ENCODE peak calls at places on chromosomes 13 and 19, in seven cellular contexts. E is transverse colon; J is esophagus squamous epithelium; C is gastrocnemius medialis; L is CD4-positive, CD25-positive, alpha-beta regulatory T cell; S is tibial nerve; I is heart left ventricle. A is an unnamed sample.

GRCh38 chr19:54662730-54663129 is at the start of gene LILRB4:
- DNase-seq in E (peak; percentile 32), J (no peak), C (peak; percentile 17), L (no peak), S (peak; percentile 41), I (peak; percentile 51), A (peak; percentile 67)

GRCh38 chr19:35213678-35214632 is 14.6 kb downstream of the FAM187B start:
- DNase-seq in E (peak; percentile 84), J (peak; percentile 70), C (peak; percentile 66), L (peak; percentile 92), S (peak; percentile 85), I (peak; percentile 82), A (peak; percentile 86)

GRCh38 chr13:44132710-44133109 is 240.9 kb upstream of the SERP2 start:
- DNase-seq in E (peak; percentile 21), J (no peak), C (no peak), L (no peak), S (peak; percentile 10), I (peak; percentile 92), A (peak; percentile 93)

GRCh38 chr19:703651-704446 is 4.9 kb upstream of the PALM start:
- DNase-seq in E (peak; percentile 84), J (no peak), C (peak; percentile 32), L (peak; percentile 39), S (peak; percentile 76), I (peak; percentile 85), A (peak; percentile 82)

GRCh38 chr19:35229601-35230000 is 1.1 kb upstream of the FAM187B start:
- DNase-seq in E (no peak), J (no peak), C (no peak), L (no peak), S (no peak), I (no peak), A (no peak)

GRCh38 chr13:32587774-32588165 is 1.5 kb downstream of the PDS5B start:
- DNase-seq in E (no peak), J (no peak), C (no peak), L (no peak), S (no peak), I (no peak), A (no peak)

GRCh38 chr13:27384285-27384684 is 40.1 kb upstream of the GTF3A start:
- DNase-seq in E (no peak), J (no peak), C (no peak), L (no peak), S (no peak), I (no peak), A (no peak)

GRCh38 chr19:8361921-8362793 is 1.8 kb upstream of the ANGPTL4 start:
- DNase-seq in E (peak; percentile 93), J (no peak), C (peak; percentile 97), L (no peak), S (peak; percentile 92), I (peak; percentile 97), A (peak; percentile 94)

GRCh38 chr13:99311748-99312492 is 4.7 kb upstream of the GPR183 start:
- DNase-seq in E (no peak), J (no peak), C (no peak), L (no peak), S (peak; percentile 58), I (no peak), A (no peak)

GRCh38 chr13:43664700-43665191 is 122.0 kb downstream of the ENOX1 start:
- DNase-seq in E (peak; percentile 35), J (no peak), C (no peak), L (no peak), S (no peak), I (no peak), A (no peak)

GRCh38 chr19:31258211-31259052 is 90.8 kb downstream of the TSHZ3 start:
- DNase-seq in E (no peak), J (no peak), C (no peak), L (no peak), S (no peak), I (no peak), A (no peak)

GRCh38 chr19:35292986-35293732 is 1.2 kb downstream of the MAG start:
- DNase-seq in E (no peak), J (no peak), C (no peak), L (no peak), S (no peak), I (no peak), A (no peak)

GRCh38 chr19:46299004-46299509 is 2.2 kb downstream of the HIF3A start:
- DNase-seq in E (peak; percentile 98), J (no peak), C (peak; percentile 77), L (no peak), S (peak; percentile 99), I (peak; percentile 97), A (peak; percentile 97)

GRCh38 chr19:12773571-12773970 is 1.8 kb downstream of the HOOK2 start:
- DNase-seq in E (no peak), J (no peak), C (no peak), L (no peak), S (no peak), I (peak; percentile 75), A (no peak)

GRCh38 chr19:21052902-21053301 is 29.1 kb upstream of the ZNF714 start:
- DNase-seq in E (no peak), J (no peak), C (no peak), L (no peak), S (no peak), I (no peak), A (no peak)

GRCh38 chr19:33125929-33126388 is 6.0 kb upstream of the WDR88 start:
- DNase-seq in E (peak; percentile 46), J (no peak), C (peak; percentile 16), L (peak; percentile 64), S (peak; percentile 14), I (peak; percentile 50), A (no peak)

GRCh38 chr19:14343286-14343685 is 38.0 kb upstream of the ADGRE5 start:
- DNase-seq in E (no peak), J (no peak), C (no peak), L (no peak), S (no peak), I (no peak), A (no peak)

GRCh38 chr19:21588202-21588601 is 82.8 kb downstream of the ZNF429 start:
- DNase-seq in E (peak; percentile 20), J (no peak), C (no peak), L (no peak), S (no peak), I (no peak), A (no peak)

GRCh38 chr13:113345486-113345885 is 18.4 kb downstream of the GRTP1 start:
- DNase-seq in E (no peak), J (no peak), C (no peak), L (no peak), S (no peak), I (peak; percentile 5), A (no peak)
- H3K36me3 ChIP-seq in E (no peaks in the 10 kb centered on the region), J (peaks cover 82% of the 10 kb centered on the region), C (peaks cover 18% of the 10 kb centered on the region), L (no peaks in the 10 kb centered on the region), S (peaks cover 65% of the 10 kb centered on the region), I (no peaks in the 10 kb centered on the region), A (no peaks in the 10 kb centered on the region)

GRCh38 chr13:38766799-38767198 is 79.9 kb downstream of the FREM2 start:
- DNase-seq in E (no peak), J (no peak), C (no peak), L (no peak), S (no peak), I (no peak), A (no peak)
- H3K27ac ChIP-seq in E (no peak overlapping the region), J (no peak overlapping the region), C (no peak overlapping the region), L (no peak overlapping the region), S (no peak overlapping the region), I (no peak overlapping the region), A (no peak overlapping the region)

DNA sequence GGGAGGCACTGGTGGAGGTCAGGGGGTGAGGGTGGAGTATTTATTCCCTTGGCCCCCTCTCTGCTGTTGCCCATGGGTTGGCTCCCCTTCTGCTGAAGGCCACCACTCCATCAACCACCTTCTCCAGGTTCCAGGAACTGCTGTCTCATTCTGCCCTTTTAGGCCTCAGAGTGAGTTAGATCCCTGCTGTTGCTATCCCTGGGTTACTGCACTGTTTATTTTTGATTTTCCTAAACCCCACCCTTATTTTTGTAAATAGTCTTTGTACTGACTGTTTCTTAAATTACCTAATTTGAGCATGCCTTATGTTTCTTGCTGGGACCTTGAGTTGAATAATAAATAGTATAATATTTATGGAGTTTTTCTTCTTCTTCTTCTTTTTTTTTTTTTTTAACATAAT is 132.8 kb downstream of the RGCC start:
- DNase-seq in E (no peak), J (no peak), C (no peak), L (no peak), S (no peak), I (no peak), A (no peak)
- H3K4me3 ChIP-seq in E (no peak overlapping the region), J (no peak overlapping the region), C (no peak overlapping the region), L (no peak overlapping the region), S (no peak overlapping the region), I (no peak overlapping the region), A (no peak overlapping the region)

GRCh38 chr19:16668176-16668575 is 7.2 kb downstream of the TMEM38A start:
- DNase-seq in E (no peak), J (no peak), C (peak; percentile 74), L (no peak), S (no peak), I (no peak), A (no peak)
- H3K36me3 ChIP-seq in E (no peaks in the 10 kb centered on the region), J (no peaks in the 10 kb centered on the region), C (peaks cover 7% of the 10 kb centered on the region), L (no peaks in the 10 kb centered on the region), S (no peaks in the 10 kb centered on the region), I (no peaks in the 10 kb centered on the region), A (no peaks in the 10 kb centered on the region)

DNA sequence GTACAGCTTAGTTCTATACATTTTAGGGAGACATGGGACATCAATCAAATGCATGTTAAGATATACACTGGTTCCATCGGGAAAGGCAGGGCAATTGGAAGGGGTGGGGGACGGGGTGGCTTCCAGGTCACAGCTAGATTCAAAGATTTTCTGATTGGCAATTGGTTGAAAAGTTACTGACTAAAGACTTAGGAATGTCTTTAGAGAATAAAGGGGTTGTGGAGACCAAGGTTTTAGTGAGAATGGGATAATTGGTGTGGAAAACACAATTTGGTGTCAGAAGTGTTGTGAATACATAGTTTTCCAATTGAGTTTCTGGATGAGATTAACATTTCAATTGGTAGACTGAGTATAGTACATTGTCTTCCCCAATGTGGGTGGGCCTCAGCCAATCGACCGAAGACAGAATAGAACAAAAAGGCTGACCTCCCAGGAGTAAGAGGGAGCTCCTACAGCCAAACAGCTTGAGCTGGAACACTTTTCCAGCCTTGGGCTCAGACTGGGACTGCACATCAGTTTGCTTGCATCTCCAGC is 988 bp upstream of the CCDC169 start:
- DNase-seq in E (no peak), J (no peak), C (no peak), L (no peak), S (no peak), I (no peak), A (no peak)
- H3K27ac ChIP-seq in E (no peak overlapping the region), J (no peak overlapping the region), C (no peak overlapping the region), L (no peak overlapping the region), S (peak overlapping the region; percentile 83), I (no peak overlapping the region), A (no peak overlapping the region)

GRCh38 chr19:37317403-37318209 is 53.3 kb upstream of the ZNF527 start:
- DNase-seq in E (peak; percentile 95), J (peak; percentile 78), C (peak; percentile 94), L (peak; percentile 96), S (peak; percentile 98), I (peak; percentile 96), A (peak; percentile 99)

GRCh38 chr19:37309834-37310575 is 60.9 kb upstream of the ZNF527 start:
- DNase-seq in E (no peak), J (no peak), C (no peak), L (peak; percentile 42), S (no peak), I (no peak), A (no peak)

GRCh38 chr19:37313335-37313627 is 57.6 kb upstream of the ZNF527 start:
- DNase-seq in E (no peak), J (no peak), C (no peak), L (no peak), S (no peak), I (no peak), A (no peak)
- H3K4me3 ChIP-seq in E (no peak overlapping the region), J (peak overlapping the region; percentile 47), C (peak overlapping the region; percentile 47), L (no peak overlapping the region), S (no peak overlapping the region), I (no peak overlapping the region), A (no peak overlapping the region)

GRCh38 chr13:51768976-51769375 is 35.0 kb downstream of the DHRS12 start:
- DNase-seq in E (no peak), J (no peak), C (no peak), L (no peak), S (no peak), I (no peak), A (no peak)
- H3K36me3 ChIP-seq in E (no peaks in the 10 kb centered on the region), J (peaks cover 63% of the 10 kb centered on the region), C (peaks cover 4% of the 10 kb centered on the region), L (peaks cover 22% of the 10 kb centered on the region), S (peaks cover 60% of the 10 kb centered on the region), I (peaks cover 15% of the 10 kb centered on the region), A (peaks cover 9% of the 10 kb centered on the region)